ENCODE peak calls at places on chromosome 2, in four cellular contexts. S is mesendoderm, U is H9, R is IMR-90. Y is an unnamed sample.

GRCh38 chr2:215970425-215970824 is 42.9 kb downstream of the MREG start:
- DNase-seq in S (no peak), R (peak; percentile 77), U (no peak), Y (no peak)

GRCh38 chr2:240953426-240954425 is 44.7 kb upstream of the SNED1 start:
- DNase-seq in S (no peak), U (peak; percentile 22), R (no peak), Y (peak; percentile 35)

GRCh38 chr2:230179907-230180306 is 39.9 kb downstream of the SP110 start:
- DNase-seq in S (peak; percentile 12), R (no peak), U (no peak), Y (no peak)

GRCh38 chr2:137383391-137383790 is 580.9 kb upstream of the HNMT start:
- DNase-seq in S (peak; percentile 57), U (no peak), R (no peak), Y (no peak)

GRCh38 chr2:96913398-96914202 is 43.7 kb upstream of the SEMA4C start:
- DNase-seq in S (no peak), U (no peak), R (no peak), Y (no peak)

GRCh38 chr2:158889135-158889853 is 79.1 kb upstream of the TANC1 start:
- DNase-seq in U (no peak), S (no peak), R (no peak), Y (no peak)

GRCh38 chr2:24881623-24882022 is 38.4 kb downstream of the ADCY3 start:
- DNase-seq in U (no peak), R (no peak), S (peak; percentile 45), Y (no peak)

GRCh38 chr2:47422560-47422959 is 19.6 kb downstream of the MSH2 start:
- DNase-seq in U (no peak), R (peak; percentile 76), S (peak; percentile 21), Y (no peak)

GRCh38 chr2:56768973-56769372 is 585.2 kb downstream of the CCDC85A start:
- DNase-seq in U (no peak), R (no peak), S (no peak), Y (no peak)

GRCh38 chr2:207914716-207915115 is 110.6 kb downstream of the PLEKHM3 start:
- DNase-seq in S (no peak), U (no peak), R (no peak), Y (no peak)

GRCh38 chr2:210203162-210203561 is 22.1 kb downstream of the ACADL start:
- DNase-seq in R (no peak), S (no peak), U (no peak), Y (no peak)

GRCh38 chr2:14514001-14514400 is 118.5 kb upstream of the LRATD1 start:
- DNase-seq in R (no peak), U (peak; percentile 31), S (peak; percentile 8), Y (no peak)

GRCh38 chr2:37323176-37323575 is 1.5 kb downstream of the PRKD3 start:
- DNase-seq in S (no peak), R (peak; percentile 14), U (no peak), Y (no peak)

GRCh38 chr2:138760693-138761092 is 19.5 kb downstream of the NXPH2 start:
- DNase-seq in U (no peak), S (no peak), R (no peak), Y (no peak)

GRCh38 chr2:74567862-74568261 is 13.3 kb downstream of the DOK1 start:
- DNase-seq in R (peak; percentile 88), U (no peak), S (no peak), Y (no peak)

GRCh38 chr2:144389151-144389929 is 130.6 kb downstream of the ZEB2 start:
- DNase-seq in S (peak; percentile 72), R (no peak), U (peak; percentile 69), Y (peak; percentile 36)

GRCh38 chr2:182951948-182952663 is 85.7 kb upstream of the FRZB start:
- DNase-seq in S (no peak), U (no peak), R (no peak), Y (no peak)

GRCh38 chr2:667332-668000 is 9.7 kb downstream of the TMEM18 start:
- DNase-seq in R (peak; percentile 85), U (peak; percentile 31), S (peak; percentile 58), Y (no peak)

GRCh38 chr2:169768262-169768995 is 30.2 kb upstream of the SSB start:
- DNase-seq in U (no peak), R (no peak), S (no peak), Y (no peak)

GRCh38 chr2:25170888-25171287 is 2.5 kb upstream of the POMC start:
- DNase-seq in R (no peak), U (no peak), S (no peak), Y (no peak)

GRCh38 chr2:118477111-118477517 is 370.3 kb downstream of the EN1 start:
- DNase-seq in R (no peak), U (no peak), S (peak; percentile 61), Y (no peak)

GRCh38 chr2:238202326-238203103 is 980 bp downstream of the ILKAP start:
- DNase-seq in R (peak; percentile 18), U (no peak), S (peak; percentile 39), Y (no peak)

GRCh38 chr2:218755198-218755566 is 26.8 kb upstream of the CYP27A1 start:
- DNase-seq in R (no peak), S (no peak), U (no peak), Y (no peak)

GRCh38 chr2:109437325-109438090 is 176.3 kb downstream of the SEPTIN10 start:
- DNase-seq in S (no peak), U (no peak), R (no peak), Y (no peak)

GRCh38 chr2:136917281-136917680 is 151.9 kb downstream of the THSD7B start:
- DNase-seq in S (peak; percentile 80), U (peak; percentile 35), R (no peak), Y (peak; percentile 13)

GRCh38 chr2:218859994-218860831 is 608 bp downstream of the WNT6 start:
- DNase-seq in U (no peak), R (no peak), S (no peak), Y (no peak)

GRCh38 chr2:180033993-180034894 is 27.1 kb upstream of the CWC22 start:
- DNase-seq in R (peak; percentile 58), U (peak; percentile 58), S (peak; percentile 70), Y (no peak)

GRCh38 chr2:72713857-72714256 is 112.0 kb downstream of the EXOC6B start:
- DNase-seq in U (no peak), R (no peak), S (peak; percentile 59), Y (no peak)

GRCh38 chr2:148660999-148661398 is 16.4 kb downstream of the EPC2 start:
- DNase-seq in U (no peak), R (peak; percentile 20), S (no peak), Y (no peak)

GRCh38 chr2:54444503-54444902 is 11.6 kb upstream of the SPTBN1 start:
- DNase-seq in R (no peak), U (no peak), S (no peak), Y (no peak)

GRCh38 chr2:186382932-186383331 is 103.1 kb upstream of the ZC3H15 start:
- DNase-seq in R (no peak), U (no peak), S (no peak), Y (no peak)

GRCh38 chr2:51013060-51013746 is 18.7 kb downstream of the NRXN1 start:
- DNase-seq in U (peak; percentile 75), R (peak; percentile 12), S (peak; percentile 70), Y (no peak)

GRCh38 chr2:233997726-233998125 is 52.8 kb upstream of the SPP2 start:
- DNase-seq in U (no peak), S (no peak), R (no peak), Y (peak; percentile 28)

GRCh38 chr2:120600786-120601185 is 134.9 kb upstream of the GLI2 start:
- DNase-seq in S (no peak), U (no peak), R (no peak), Y (no peak)

GRCh38 chr2:24076849-24077534 is 866 bp upstream of the SF3B6 start:
- DNase-seq in R (no peak), U (no peak), S (peak; percentile 36), Y (no peak)

GRCh38 chr2:32064021-32064678 is 794 bp downstream of the SPAST start:
- DNase-seq in U (peak; percentile 31), R (no peak), S (peak; percentile 27), Y (no peak)

GRCh38 chr2:29281585-29281984 is 166.4 kb downstream of the CLIP4 start:
- DNase-seq in U (peak; percentile 25), R (peak; percentile 1), S (no peak), Y (no peak)

GRCh38 chr2:5818947-5819346 is 126.8 kb downstream of the SOX11 start:
- DNase-seq in U (no peak), S (no peak), R (peak; percentile 5), Y (no peak)

DNA sequence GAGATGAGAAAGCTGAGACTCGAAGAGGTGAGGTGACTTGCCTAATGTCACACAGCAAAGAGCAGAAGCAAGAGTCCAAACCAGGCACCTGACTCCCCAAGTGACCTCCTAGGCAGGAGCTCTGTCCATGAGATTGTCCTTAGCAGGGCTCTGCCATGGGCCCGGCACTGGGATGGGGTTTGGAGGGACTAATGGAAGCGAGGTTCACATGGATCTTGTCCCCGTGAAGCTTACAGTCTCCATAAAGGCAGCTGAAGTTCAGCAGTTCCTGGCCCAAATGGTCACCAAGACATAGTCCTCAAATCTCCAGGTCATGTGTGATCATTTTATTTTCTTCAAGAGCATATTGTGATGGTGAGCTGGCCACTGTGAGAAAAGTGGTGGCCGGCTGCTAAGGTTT is 57.0 kb upstream of the AFF3 start:
- DNase-seq in U (no peak), R (no peak), S (no peak), Y (no peak)
- H4K5ac ChIP-seq in U (no peak overlapping the region), R (no peak overlapping the region), S (no peak overlapping the region), Y (no peak overlapping the region)

DNA sequence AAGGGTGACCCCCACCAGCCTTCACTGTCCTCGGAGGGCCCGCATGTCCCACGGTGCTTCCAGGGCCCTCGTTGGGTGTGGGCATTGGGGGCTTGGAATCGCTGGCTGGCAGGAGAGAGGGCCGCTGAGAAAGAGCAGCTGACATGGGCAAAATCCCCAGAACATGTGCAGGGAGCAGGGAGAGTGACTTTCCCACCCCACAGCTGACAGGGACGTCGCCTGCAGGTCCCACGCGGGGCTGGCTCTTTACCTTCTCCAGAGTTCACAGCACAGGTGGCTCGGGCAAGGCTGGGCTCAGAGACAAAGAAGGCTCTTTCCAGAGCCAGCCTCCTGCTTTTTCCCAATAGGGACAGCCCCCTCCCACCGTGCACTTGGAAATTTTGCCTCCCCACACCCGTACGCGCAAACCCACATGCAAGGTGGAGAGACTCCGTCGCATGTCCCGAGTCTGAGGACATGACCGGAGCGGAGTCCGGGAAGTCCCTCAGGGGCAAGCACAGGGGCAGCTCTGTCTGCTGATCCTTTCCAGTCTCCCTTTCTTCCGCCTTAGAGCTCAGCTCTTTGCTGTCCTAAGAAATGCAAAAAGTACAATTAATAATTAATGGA is 370.2 kb upstream of the MYT1L start:
- DNase-seq in U (no peak), S (no peak), R (no peak), Y (no peak)
- H4K5ac ChIP-seq in U (no peak overlapping the region), S (no peak overlapping the region), R (no peak overlapping the region), Y (no peak overlapping the region)

GRCh38 chr2:18603867-18604572 is 14.7 kb upstream of the NT5C1B start:
- DNase-seq in S (no peak), R (peak; percentile 44), U (no peak), Y (no peak)
- H4K5ac ChIP-seq in S (no peak overlapping the region), R (no peak overlapping the region), U (no peak overlapping the region), Y (no peak overlapping the region)

GRCh38 chr2:84424152-84424551 is 34.9 kb downstream of the SUCLG1 start:
- DNase-seq in S (no peak), R (peak; percentile 33), U (no peak), Y (no peak)
- H4K5ac ChIP-seq in S (no peak overlapping the region), R (no peak overlapping the region), U (no peak overlapping the region), Y (no peak overlapping the region)